ENCODE peak calls at places on chromosomes 3 and 15, in six cellular contexts. A is T follicular helper cell; X is HFF-Myc; I is T-cell; U is CD4-positive, alpha-beta T cell; Y is progenitor cell of endocrine pancreas. T is an unnamed sample.

GRCh38 chr15:26838742-26839460 is 28.0 kb upstream of the GABRA5 start:
- DNase-seq in A (no peak), I (no peak), X (no peak), Y (no peak), U (no peak), T (no peak)

GRCh38 chr3:186663351-186664118 is 2.3 kb upstream of the HRG start:
- DNase-seq in U (no peak), I (no peak), A (no peak), Y (no peak), X (no peak), T (no peak)

GRCh38 chr3:39136533-39137434 is 16.6 kb downstream of the CSRNP1 start:
- DNase-seq in A (no peak), I (no peak), U (no peak), X (no peak), Y (no peak), T (no peak)

GRCh38 chr3:196971094-196971698 is 2.6 kb upstream of the PIGZ start:
- DNase-seq in U (no peak), Y (no peak), X (no peak), A (no peak), I (no peak), T (no peak)

GRCh38 chr15:59349715-59350420 is 22.8 kb downstream of the MYO1E start:
- DNase-seq in U (no peak), X (peak; percentile 63), Y (no peak), A (no peak), I (no peak), T (no peak)

GRCh38 chr3:180036678-180037455 is at the start of gene PEX5L:
- DNase-seq in X (no peak), U (no peak), I (no peak), Y (peak; percentile 83), A (no peak), T (peak; percentile 48)

GRCh38 chr3:11476814-11477213 is 166.9 kb downstream of the VGLL4 start:
- DNase-seq in X (no peak), A (no peak), Y (no peak), U (no peak), I (no peak), T (no peak)

GRCh38 chr3:137808015-137808414 is 43.9 kb downstream of the SOX14 start:
- DNase-seq in X (no peak), Y (no peak), A (no peak), I (no peak), U (no peak), T (no peak)

GRCh38 chr15:29696950-29697738 is 125.1 kb downstream of the TJP1 start:
- DNase-seq in I (no peak), A (no peak), Y (no peak), X (no peak), U (no peak), T (no peak)

GRCh38 chr3:149487598-149488197 is 13.2 kb downstream of the TM4SF4 start:
- DNase-seq in U (no peak), A (no peak), X (no peak), Y (peak; percentile 18), I (no peak), T (no peak)

T was measured in cardiac muscle cell.